ENCODE peak calls at places on chromosome 3, in five cellular contexts. A is Peyer's patch, D is HL-60, I is caudate nucleus, H is psoas muscle. B is an unnamed sample.

GRCh38 chr3:119631529-119631928 is 28.9 kb downstream of the POPDC2 start:
- DNase-seq in A (no peak), H (no peak), I (no peak), D (no peak), B (no peak)

GRCh38 chr3:90015688-90016356 is 908.4 kb downstream of the EPHA3 start:
- DNase-seq in D (no peak), A (no peak), H (no peak), I (no peak), B (no peak)

GRCh38 chr3:104825116-104825515 is 541.6 kb upstream of the ALCAM start:
- DNase-seq in H (no peak), D (no peak), I (no peak), A (no peak), B (no peak)

GRCh38 chr3:71713041-71713440 is 12.2 kb downstream of the EIF4E3 start:
- DNase-seq in H (no peak), D (no peak), I (no peak), A (no peak), B (no peak)

GRCh38 chr3:43960448-43960840 is 269.7 kb downstream of the ABHD5 start:
- DNase-seq in I (no peak), H (no peak), D (peak; percentile 64), A (no peak), B (no peak)

GRCh38 chr3:104132566-104132997 is 1234.1 kb upstream of the ALCAM start:
- DNase-seq in H (no peak), I (no peak), D (no peak), A (no peak), B (no peak)

GRCh38 chr3:11375333-11376076 is 103.3 kb downstream of the ATG7 start:
- DNase-seq in H (no peak), A (no peak), D (no peak), I (no peak), B (no peak)

GRCh38 chr3:78908236-78908635 is 859.6 kb downstream of the ROBO1 start:
- DNase-seq in I (no peak), H (no peak), D (no peak), A (no peak), B (no peak)

GRCh38 chr3:128079823-128080222 is 27.6 kb downstream of the SEC61A1 start:
- DNase-seq in D (no peak), I (no peak), A (no peak), H (no peak), B (no peak)

GRCh38 chr3:86930831-86931230 is 60.1 kb downstream of the VGLL3 start:
- DNase-seq in I (no peak), H (no peak), D (no peak), A (no peak), B (no peak)

GRCh38 chr3:100697723-100698285 is 11.5 kb upstream of the TFG start:
- DNase-seq in A (peak; percentile 56), D (no peak), H (peak; percentile 24), I (no peak), B (no peak)

GRCh38 chr3:129233538-129233937 is 15.9 kb upstream of the COPG1 start:
- DNase-seq in A (no peak), H (no peak), D (peak; percentile 98), I (no peak), B (no peak)

GRCh38 chr3:61562042-61562809 is 855 bp downstream of the PTPRG start:
- DNase-seq in D (no peak), I (no peak), H (peak; percentile 28), A (peak; percentile 59), B (no peak)

GRCh38 chr3:33575313-33575712 is 135.1 kb upstream of the UBP1 start:
- DNase-seq in D (no peak), A (no peak), H (no peak), I (no peak), B (no peak)

GRCh38 chr3:165196577-165197561 is 685 bp upstream of the SLITRK3 start:
- DNase-seq in A (peak; percentile 51), D (no peak), H (peak; percentile 23), I (no peak), B (peak; percentile 67)

GRCh38 chr3:9071982-9072666 is 108.9 kb upstream of the RAD18 start:
- DNase-seq in H (no peak), A (no peak), I (no peak), D (peak; percentile 8), B (no peak)

GRCh38 chr3:41519746-41520145 is 320.4 kb downstream of the CTNNB1 start:
- DNase-seq in H (no peak), D (no peak), I (no peak), A (no peak), B (no peak)

GRCh38 chr3:68306571-68306970 is 625.8 kb downstream of the TAFA4 start:
- DNase-seq in H (no peak), D (no peak), A (no peak), I (no peak), B (no peak)

GRCh38 chr3:194315965-194316361 is 35.2 kb downstream of the CPN2 start:
- DNase-seq in A (no peak), H (no peak), I (no peak), D (no peak), B (peak; percentile 54)

GRCh38 chr3:127997961-127998360 is 54.3 kb upstream of the SEC61A1 start:
- DNase-seq in H (no peak), D (no peak), I (no peak), A (no peak), B (no peak)

GRCh38 chr3:45544024-45544718 is 50.4 kb upstream of the LIMD1 start:
- DNase-seq in I (no peak), A (no peak), D (no peak), H (no peak), B (no peak)

GRCh38 chr3:188901126-188901525 is 270.6 kb upstream of the TPRG1 start:
- DNase-seq in D (no peak), A (no peak), H (no peak), I (no peak), B (no peak)

GRCh38 chr3:71436337-71436736 is 147.2 kb downstream of the FOXP1 start:
- DNase-seq in H (no peak), I (no peak), D (no peak), A (no peak), B (no peak)

GRCh38 chr3:13107661-13108060 is 34.4 kb upstream of the IQSEC1 start:
- DNase-seq in H (no peak), A (peak; percentile 37), I (no peak), D (no peak), B (peak; percentile 61)

GRCh38 chr3:99365979-99366378 is 272.4 kb upstream of the COL8A1 start:
- DNase-seq in A (no peak), I (no peak), D (no peak), H (no peak), B (no peak)

GRCh38 chr3:170322501-170323328 is 34.8 kb upstream of the SKIL start:
- DNase-seq in I (no peak), D (no peak), A (no peak), H (no peak), B (no peak)

GRCh38 chr3:130702985-130703384 is 43.6 kb downstream of the PIK3R4 start:
- DNase-seq in A (no peak), H (no peak), I (no peak), D (no peak), B (no peak)

GRCh38 chr3:64408770-64409169 is 183.5 kb upstream of the PRICKLE2 start:
- DNase-seq in D (no peak), H (no peak), A (no peak), I (no peak), B (no peak)

GRCh38 chr3:136151219-136151618 is 44.9 kb downstream of the MSL2 start:
- DNase-seq in I (no peak), H (no peak), D (no peak), A (no peak), B (no peak)

DNA sequence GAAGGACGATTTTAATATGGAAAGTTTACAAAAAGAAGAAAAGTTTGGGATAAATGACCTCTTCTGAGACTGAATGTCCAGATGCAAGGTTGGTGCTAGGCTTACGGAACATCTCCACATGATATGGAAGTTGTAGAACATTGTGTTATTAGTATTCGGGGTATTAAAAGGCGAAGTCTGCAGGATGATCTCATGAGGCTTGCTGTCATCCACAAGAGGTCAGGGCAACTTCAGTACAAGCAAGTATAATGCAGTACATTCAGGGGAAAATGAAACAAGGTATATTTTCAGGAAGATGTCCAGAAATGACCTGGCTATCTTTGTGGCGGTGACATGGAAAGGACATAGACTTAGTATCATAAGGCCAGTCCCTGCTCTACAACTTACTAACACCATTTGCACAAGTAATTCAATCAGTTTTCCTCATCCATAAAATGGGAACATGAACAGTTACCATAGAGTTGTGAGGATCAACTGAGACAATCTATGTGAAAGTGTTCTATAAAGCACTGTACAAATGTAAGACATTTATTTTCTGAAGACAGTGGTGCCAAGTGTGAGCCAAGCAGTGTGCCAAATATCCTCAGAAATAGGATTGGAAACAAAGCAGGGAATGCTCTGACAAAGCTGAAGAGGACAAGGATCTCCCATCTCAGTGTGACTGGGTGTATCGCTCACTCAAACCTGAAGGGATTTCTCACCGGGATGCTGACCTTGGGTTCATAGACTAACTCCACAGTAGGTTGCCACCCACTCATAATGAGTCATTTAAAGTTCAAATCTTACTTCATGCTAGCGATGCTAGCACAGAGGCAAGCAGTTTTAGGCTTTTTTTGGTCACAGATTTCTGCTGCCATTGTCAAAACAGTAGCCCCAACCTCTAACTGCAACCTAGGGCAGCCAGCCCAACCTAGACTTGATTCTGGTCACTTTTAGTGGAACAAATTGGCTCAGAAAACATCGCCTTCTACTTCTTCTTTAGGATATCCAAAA is 118.3 kb downstream of the TIGIT start:
- DNase-seq in A (no peak), H (peak; percentile 26), I (no peak), D (no peak), B (no peak)
- H3K27ac ChIP-seq in A (no peak overlapping the region), H (peak overlapping the region; percentile 51), I (peak overlapping the region; percentile 81), D (no peak overlapping the region), B (peak overlapping the region; percentile 39)

GRCh38 chr3:117547956-117548550 is 838.5 kb downstream of the TUSC7 start:
- DNase-seq in H (no peak), A (no peak), I (no peak), D (no peak), B (no peak)
- H3K27ac ChIP-seq in H (no peak overlapping the region), A (no peak overlapping the region), I (no peak overlapping the region), D (no peak overlapping the region), B (no peak overlapping the region)

DNA sequence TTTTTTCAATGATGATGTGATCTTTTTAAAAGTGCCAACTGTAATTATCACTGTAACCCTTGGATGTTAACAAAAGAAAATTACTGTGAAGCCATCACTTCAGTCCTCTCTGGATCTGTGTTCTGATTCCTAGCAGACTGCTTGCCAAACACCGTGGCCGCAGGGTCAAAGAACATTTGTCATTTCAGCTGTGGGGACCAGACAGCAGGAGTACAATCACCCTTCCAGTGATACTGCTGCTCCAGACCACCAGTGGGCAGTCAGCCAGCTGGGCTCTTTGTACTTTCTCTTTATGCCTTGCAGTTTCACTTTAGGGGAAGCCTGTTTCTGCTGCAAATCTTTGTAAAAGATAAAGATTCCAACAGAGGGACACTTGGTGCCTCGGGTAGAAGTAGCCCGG is 770.0 kb downstream of the GRM7 start:
- DNase-seq in I (no peak), A (no peak), H (peak; percentile 18), D (no peak), B (no peak)
- H3K27ac ChIP-seq in I (no peak overlapping the region), A (no peak overlapping the region), H (no peak overlapping the region), D (no peak overlapping the region), B (no peak overlapping the region)

GRCh38 chr3:185959609-185960517 is 22.0 kb upstream of the TRA2B start:
- DNase-seq in D (peak; percentile 63), I (no peak), A (no peak), H (no peak), B (no peak)

GRCh38 chr3:185954366-185954723 is 16.5 kb upstream of the TRA2B start:
- DNase-seq in I (no peak), H (no peak), A (no peak), D (no peak), B (no peak)

GRCh38 chr3:185961675-185962232 is 23.9 kb upstream of the TRA2B start:
- DNase-seq in H (no peak), D (no peak), I (no peak), A (no peak), B (no peak)

GRCh38 chr3:185960518-185961288 is 22.9 kb upstream of the TRA2B start:
- DNase-seq in D (no peak), H (no peak), A (no peak), I (no peak), B (no peak)

GRCh38 chr3:185958626-185959025 is 20.8 kb upstream of the TRA2B start:
- DNase-seq in D (no peak), H (no peak), A (no peak), I (no peak), B (no peak)
- H3K27ac ChIP-seq in D (no peak overlapping the region), H (no peak overlapping the region), A (no peak overlapping the region), I (no peak overlapping the region), B (no peak overlapping the region)